ENCODE peak calls at places on chromosomes 7 and 10, in four cellular contexts. One of them, this sample, is unnamed. For H3K4me1, the result is how much of the 10 kb centered on the place peaks cover.

GRCh38 chr10:61399386-61399785 is 53.8 kb downstream of the TMEM26 start:
- DNase-seq in IMR-90: peak
- DNase-seq in GM12878: no peak
- DNase-seq in K562: no peak
- DNase-seq in this sample: no peak

GRCh38 chr10:98270026-98270740 is 2.2 kb upstream of the LOXL4 start:
- DNase-seq in GM12878: no peak
- DNase-seq in IMR-90: peak
- DNase-seq in K562: no peak
- DNase-seq in this sample: no peak

GRCh38 chr10:35331894-35332640 is 4.2 kb upstream of the CCNY start:
- DNase-seq in K562: no peak
- DNase-seq in IMR-90: peak
- DNase-seq in GM12878: no peak
- DNase-seq in this sample: peak

GRCh38 chr7:102856036-102856435 is 56.8 kb upstream of the LRRC17 start:
- DNase-seq in GM12878: no peak
- DNase-seq in K562: no peak
- DNase-seq in IMR-90: no peak
- DNase-seq in this sample: no peak

GRCh38 chr7:24963218-24963617 is 16.8 kb downstream of the OSBPL3 start:
- DNase-seq in IMR-90: peak
- DNase-seq in GM12878: peak
- DNase-seq in K562: no peak
- DNase-seq in this sample: no peak

GRCh38 chr10:42802889-42803288 is 20.3 kb downstream of the BMS1 start:
- DNase-seq in GM12878: no peak
- DNase-seq in K562: no peak
- DNase-seq in IMR-90: no peak
- DNase-seq in this sample: no peak

GRCh38 chr10:91576096-91576545 is 56.8 kb downstream of the PPP1R3C start:
- DNase-seq in GM12878: no peak
- DNase-seq in IMR-90: peak
- DNase-seq in K562: peak
- DNase-seq in this sample: no peak

GRCh38 chr7:33107136-33108066 is 1.8 kb downstream of the RP9 start:
- DNase-seq in K562: no peak
- DNase-seq in GM12878: no peak
- DNase-seq in IMR-90: peak
- DNase-seq in this sample: peak

GRCh38 chr10:958856-959255 is 27.4 kb upstream of the LARP4B start:
- DNase-seq in K562: no peak
- DNase-seq in IMR-90: no peak
- DNase-seq in GM12878: no peak
- DNase-seq in this sample: no peak

GRCh38 chr10:89744021-89744420 is 42.6 kb downstream of the KIF20B start:
- DNase-seq in GM12878: no peak
- DNase-seq in IMR-90: peak
- DNase-seq in K562: no peak
- DNase-seq in this sample: no peak

GRCh38 chr10:63217120-63217605 is 84.0 kb downstream of the NRBF2 start:
- DNase-seq in GM12878: no peak
- DNase-seq in K562: no peak
- DNase-seq in IMR-90: peak
- DNase-seq in this sample: peak

GRCh38 chr10:101695404-101695732 is 398 bp upstream of the FBXW4 start:
- DNase-seq in IMR-90: no peak
- DNase-seq in GM12878: no peak
- DNase-seq in K562: no peak
- DNase-seq in this sample: peak

GRCh38 chr10:70621497-70622078 is 19.0 kb upstream of the PRF1 start:
- DNase-seq in IMR-90: no peak
- DNase-seq in K562: no peak
- DNase-seq in GM12878: no peak
- DNase-seq in this sample: no peak

GRCh38 chr7:121954803-121955202 is 81.8 kb downstream of the PTPRZ1 start:
- DNase-seq in GM12878: no peak
- DNase-seq in K562: no peak
- DNase-seq in IMR-90: peak
- DNase-seq in this sample: no peak

GRCh38 chr10:24951201-24952145 is 933 bp downstream of the PRTFDC1 start:
- DNase-seq in IMR-90: no peak
- DNase-seq in GM12878: no peak
- DNase-seq in K562: no peak
- DNase-seq in this sample: peak

GRCh38 chr10:2978111-2978510 is 89.2 kb upstream of the PFKP start:
- DNase-seq in IMR-90: peak
- DNase-seq in GM12878: peak
- DNase-seq in K562: no peak
- DNase-seq in this sample: peak

GRCh38 chr7:35754741-35755140 is 46.1 kb upstream of the SEPTIN7 start:
- DNase-seq in IMR-90: peak
- DNase-seq in K562: no peak
- DNase-seq in GM12878: no peak
- DNase-seq in this sample: no peak

GRCh38 chr10:97780991-97781540 is 9.3 kb upstream of the SFRP5 start:
- DNase-seq in GM12878: no peak
- DNase-seq in IMR-90: no peak
- DNase-seq in K562: no peak
- DNase-seq in this sample: no peak

GRCh38 chr7:21580073-21580521 is 37.3 kb downstream of the DNAH11 start:
- DNase-seq in K562: no peak
- DNase-seq in IMR-90: peak
- DNase-seq in GM12878: peak
- DNase-seq in this sample: peak

GRCh38 chr10:68333058-68333395 is 299 bp upstream of the PBLD start:
- DNase-seq in GM12878: no peak
- DNase-seq in K562: no peak
- DNase-seq in IMR-90: peak
- DNase-seq in this sample: no peak
- H3K4me1 ChIP-seq in GM12878: under half
- H3K4me1 ChIP-seq in K562: under half
- H3K4me1 ChIP-seq in IMR-90: under half
- H3K4me1 ChIP-seq in this sample: under half

GRCh38 chr7:44277391-44277790 is 48.0 kb downstream of the CAMK2B start:
- DNase-seq in GM12878: no peak
- DNase-seq in IMR-90: no peak
- DNase-seq in K562: no peak
- DNase-seq in this sample: no peak
- TF ChIP-seq FOS in GM12878: no peak
- TF ChIP-seq FOS in IMR-90: no peak
- TF ChIP-seq FOS in K562: no peak
- TF ChIP-seq FOS in this sample: no peak

GRCh38 chr10:124674768-124675222 is 69.4 kb downstream of the FAM53B start:
- DNase-seq in GM12878: no peak
- DNase-seq in IMR-90: no peak
- DNase-seq in K562: no peak
- DNase-seq in this sample: no peak
- H3K4me1 ChIP-seq in GM12878: under half
- H3K4me1 ChIP-seq in IMR-90: under half
- H3K4me1 ChIP-seq in K562: under half
- H3K4me1 ChIP-seq in this sample: under half

GRCh38 chr10:103665439-103665838 is 171.9 kb downstream of the NEURL1 start:
- DNase-seq in K562: no peak
- DNase-seq in IMR-90: no peak
- DNase-seq in GM12878: no peak
- DNase-seq in this sample: no peak

GRCh38 chr10:103663802-103664201 is 170.3 kb downstream of the NEURL1 start:
- DNase-seq in GM12878: no peak
- DNase-seq in IMR-90: no peak
- DNase-seq in K562: no peak
- DNase-seq in this sample: no peak

GRCh38 chr10:103667390-103667789 is 173.9 kb downstream of the NEURL1 start:
- DNase-seq in GM12878: no peak
- DNase-seq in IMR-90: peak
- DNase-seq in K562: peak
- DNase-seq in this sample: no peak

GRCh38 chr10:103666751-103667150 is 173.2 kb downstream of the NEURL1 start:
- DNase-seq in IMR-90: no peak
- DNase-seq in GM12878: no peak
- DNase-seq in K562: no peak
- DNase-seq in this sample: no peak

GRCh38 chr10:103666109-103666508 is 172.6 kb downstream of the NEURL1 start:
- DNase-seq in K562: peak
- DNase-seq in GM12878: no peak
- DNase-seq in IMR-90: peak
- DNase-seq in this sample: no peak
- TF ChIP-seq FOS in K562: no peak
- TF ChIP-seq FOS in GM12878: no peak
- TF ChIP-seq FOS in IMR-90: no peak
- TF ChIP-seq FOS in this sample: no peak

GRCh38 chr10:33267708-33268107 is 66.8 kb downstream of the NRP1 start:
- DNase-seq in GM12878: no peak
- DNase-seq in IMR-90: no peak
- DNase-seq in K562: no peak
- DNase-seq in this sample: no peak
- H3K4me1 ChIP-seq in GM12878: under half
- H3K4me1 ChIP-seq in IMR-90: under half
- H3K4me1 ChIP-seq in K562: under half
- H3K4me1 ChIP-seq in this sample: half or more

DNA sequence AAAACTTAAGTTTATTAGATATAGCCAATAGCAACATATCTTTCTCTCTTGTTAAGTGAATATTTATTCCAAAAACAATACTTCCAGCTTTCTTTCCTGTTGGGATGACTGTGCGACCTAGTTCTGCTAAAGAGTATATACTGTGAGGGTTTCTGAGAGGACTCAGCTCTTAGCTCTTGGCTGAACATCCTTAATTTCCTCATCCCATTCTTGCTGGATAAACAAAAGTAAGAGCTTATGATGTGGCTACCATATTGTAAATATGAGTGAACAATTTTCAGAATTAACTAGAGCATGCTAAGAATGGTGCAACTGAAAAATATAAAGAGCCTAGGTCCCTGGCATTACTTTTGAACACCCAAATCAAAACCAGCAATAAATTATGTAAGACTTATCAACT is 279.5 kb upstream of the GNAI1 start:
- DNase-seq in IMR-90: peak
- DNase-seq in K562: no peak
- DNase-seq in GM12878: no peak
- DNase-seq in this sample: no peak
- TF ChIP-seq FOS in IMR-90: no peak
- TF ChIP-seq FOS in K562: no peak
- TF ChIP-seq FOS in GM12878: no peak
- TF ChIP-seq FOS in this sample: no peak

GRCh38 chr7:155229548-155230168 is 68.0 kb upstream of the INSIG1 start:
- DNase-seq in GM12878: no peak
- DNase-seq in IMR-90: no peak
- DNase-seq in K562: no peak
- DNase-seq in this sample: no peak

GRCh38 chr7:155227788-155228458 is 69.8 kb upstream of the INSIG1 start:
- DNase-seq in IMR-90: no peak
- DNase-seq in GM12878: no peak
- DNase-seq in K562: no peak
- DNase-seq in this sample: no peak

GRCh38 chr7:155228894-155229293 is 68.8 kb upstream of the INSIG1 start:
- DNase-seq in IMR-90: no peak
- DNase-seq in K562: no peak
- DNase-seq in GM12878: no peak
- DNase-seq in this sample: no peak

GRCh38 chr7:155227004-155227787 is 70.5 kb upstream of the INSIG1 start:
- DNase-seq in GM12878: no peak
- DNase-seq in K562: no peak
- DNase-seq in IMR-90: no peak
- DNase-seq in this sample: no peak

GRCh38 chr7:155228459-155228845 is 69.2 kb upstream of the INSIG1 start:
- DNase-seq in IMR-90: peak
- DNase-seq in GM12878: no peak
- DNase-seq in K562: no peak
- DNase-seq in this sample: no peak
- H3K4me1 ChIP-seq in IMR-90: under half
- H3K4me1 ChIP-seq in GM12878: under half
- H3K4me1 ChIP-seq in K562: under half
- H3K4me1 ChIP-seq in this sample: under half

GRCh38 chr7:144907577-144907976 is 71.7 kb upstream of the TPK1 start:
- DNase-seq in IMR-90: no peak
- DNase-seq in GM12878: peak
- DNase-seq in K562: no peak
- DNase-seq in this sample: no peak

GRCh38 chr7:144903201-144903600 is 67.3 kb upstream of the TPK1 start:
- DNase-seq in GM12878: no peak
- DNase-seq in K562: no peak
- DNase-seq in IMR-90: no peak
- DNase-seq in this sample: no peak

GRCh38 chr7:144908943-144909556 is 73.2 kb upstream of the TPK1 start:
- DNase-seq in K562: no peak
- DNase-seq in GM12878: no peak
- DNase-seq in IMR-90: no peak
- DNase-seq in this sample: no peak

DNA sequence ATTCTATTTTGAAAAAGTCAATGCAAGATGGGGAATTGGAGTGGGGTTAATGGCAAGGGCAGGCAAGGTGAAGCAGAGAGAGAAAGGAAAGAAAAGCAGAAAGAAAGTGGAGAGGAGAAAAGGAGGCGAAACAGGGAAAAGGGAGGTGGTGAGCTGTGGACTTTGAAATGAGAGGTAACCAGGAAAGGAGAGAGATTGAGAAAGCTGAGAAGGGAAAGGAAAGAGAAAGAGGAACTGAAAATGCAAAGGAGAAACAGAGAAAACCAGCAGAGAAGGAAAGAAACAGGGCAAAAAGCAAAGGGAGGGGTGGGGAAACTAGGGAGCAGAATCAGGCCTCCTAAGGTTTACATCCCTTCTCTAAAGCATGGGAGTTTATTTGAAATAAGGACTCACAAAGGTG is 72.5 kb upstream of the TPK1 start:
- DNase-seq in IMR-90: no peak
- DNase-seq in K562: no peak
- DNase-seq in GM12878: no peak
- DNase-seq in this sample: no peak
- TF ChIP-seq FOS in IMR-90: no peak
- TF ChIP-seq FOS in K562: no peak
- TF ChIP-seq FOS in GM12878: no peak
- TF ChIP-seq FOS in this sample: no peak